ENCODE peak calls at places on chromosomes 2 and 18, in eight cellular contexts. M, Z, L, N, A, W, C and X are unnamed samples.

GRCh38 chr2:48725696-48726494 is 29.6 kb downstream of the LHCGR start:
- DNase-seq in Z (no peak), A (no peak), C (no peak), W (peak), M (no peak), N (no peak), L (no peak), X (no peak)

GRCh38 chr2:235939471-235939870 is 228.7 kb downstream of the GBX2 start:
- DNase-seq in W (no peak), Z (no peak), N (no peak), A (peak), L (no peak), C (peak), M (no peak), X (peak)

GRCh38 chr2:20294231-20294630 is 56.4 kb downstream of the PUM2 start:
- DNase-seq in L (no peak), N (no peak), W (no peak), C (no peak), A (no peak), Z (no peak), M (no peak), X (no peak)

GRCh38 chr18:78924301-78925192 is 55.1 kb upstream of the SALL3 start:
- DNase-seq in W (no peak), L (no peak), N (peak), M (no peak), Z (no peak), C (no peak), A (no peak), X (no peak)

GRCh38 chr18:62953663-62954062 is 238.3 kb downstream of the PHLPP1 start:
- DNase-seq in L (peak), A (no peak), M (no peak), N (no peak), C (no peak), W (no peak), Z (no peak), X (no peak)

GRCh38 chr2:173999272-173999671 is 34.1 kb upstream of the SP3 start:
- DNase-seq in M (peak), Z (no peak), C (no peak), N (no peak), W (no peak), L (no peak), A (no peak), X (no peak)

GRCh38 chr2:64913357-64913869 is 75.8 kb upstream of the SLC1A4 start:
- DNase-seq in A (no peak), C (no peak), M (no peak), N (no peak), W (peak), L (no peak), Z (no peak), X (no peak)

GRCh38 chr2:239326831-239327535 is 73.8 kb downstream of the HDAC4 start:
- DNase-seq in Z (no peak), N (peak), A (peak), M (no peak), C (peak), L (no peak), W (no peak), X (no peak)

GRCh38 chr2:31469648-31470047 is 55.1 kb upstream of the XDH start:
- DNase-seq in C (no peak), A (no peak), W (no peak), N (no peak), L (no peak), M (no peak), Z (no peak), X (no peak)

GRCh38 chr2:105081006-105081701 is 43.3 kb downstream of the MRPS9 start:
- DNase-seq in C (peak), Z (peak), W (peak), N (no peak), L (peak), A (peak), M (no peak), X (peak)

GRCh38 chr18:21678897-21679296 is 25.7 kb downstream of the ABHD3 start:
- DNase-seq in M (no peak), A (no peak), N (no peak), W (no peak), C (no peak), Z (no peak), L (no peak), X (no peak)

GRCh38 chr2:3654031-3654430 is 4.0 kb upstream of the ALLC start:
- DNase-seq in Z (no peak), W (no peak), A (no peak), N (no peak), M (no peak), C (no peak), L (no peak), X (no peak)

GRCh38 chr18:49392352-49392751 is 68.1 kb downstream of the DYM start:
- DNase-seq in Z (no peak), A (no peak), C (no peak), N (no peak), L (no peak), M (no peak), W (no peak), X (no peak)

GRCh38 chr18:58402247-58402646 is 226.6 kb downstream of the ALPK2 start:
- DNase-seq in N (no peak), L (no peak), C (peak), M (no peak), W (no peak), A (no peak), Z (no peak), X (no peak)

GRCh38 chr2:159982842-159983785 is 79.3 kb downstream of the PLA2R1 start:
- DNase-seq in W (peak), M (no peak), C (peak), N (no peak), A (peak), L (peak), Z (no peak), X (peak)

GRCh38 chr18:40094441-40094840 is 1860.6 kb upstream of the PIK3C3 start:
- DNase-seq in N (no peak), A (no peak), C (peak), L (no peak), Z (no peak), M (no peak), W (no peak), X (peak)

GRCh38 chr2:236536727-236537398 is 32.8 kb upstream of the ACKR3 start:
- DNase-seq in Z (no peak), L (no peak), A (no peak), M (no peak), W (no peak), C (no peak), N (no peak), X (no peak)

GRCh38 chr2:180520206-180520605 is 460.2 kb upstream of the UBE2E3 start:
- DNase-seq in W (no peak), M (no peak), N (no peak), A (peak), Z (no peak), L (peak), C (no peak), X (peak)

GRCh38 chr2:74001121-74001520 is 16.4 kb downstream of the TET3 start:
- DNase-seq in C (no peak), L (no peak), N (peak), W (no peak), A (peak), Z (no peak), M (no peak), X (no peak)

GRCh38 chr2:118634876-118635275 is 212.6 kb downstream of the EN1 start:
- DNase-seq in M (no peak), Z (no peak), L (no peak), N (no peak), C (no peak), A (no peak), W (no peak), X (no peak)

GRCh38 chr2:135839713-135840112 is 2.7 kb upstream of the LCT start:
- DNase-seq in W (no peak), M (no peak), Z (no peak), C (peak), N (no peak), A (peak), L (peak), X (peak)

GRCh38 chr2:176080540-176081355 is 3.0 kb downstream of the EVX2 start:
- DNase-seq in W (peak), C (no peak), L (no peak), N (no peak), A (no peak), Z (peak), M (no peak), X (no peak)

GRCh38 chr18:6728809-6729246 is 688 bp upstream of the ARHGAP28 start:
- DNase-seq in N (no peak), L (no peak), M (no peak), C (peak), A (no peak), W (no peak), Z (no peak), X (no peak)

GRCh38 chr18:36200354-36200771 is 13.1 kb downstream of the MOCOS start:
- DNase-seq in C (no peak), A (no peak), M (no peak), Z (no peak), L (no peak), N (no peak), W (no peak), X (no peak)

GRCh38 chr2:135965756-135966155 is 19.7 kb downstream of the DARS1 start:
- DNase-seq in M (no peak), Z (no peak), A (no peak), W (no peak), C (no peak), L (no peak), N (no peak), X (no peak)

GRCh38 chr2:13607139-13607538 is 890.4 kb downstream of the TRIB2 start:
- DNase-seq in C (no peak), L (no peak), M (no peak), Z (no peak), N (no peak), W (no peak), A (no peak), X (no peak)

GRCh38 chr2:60998628-60999545 is 18.6 kb upstream of the PEX13 start:
- DNase-seq in M (no peak), L (peak), C (no peak), N (no peak), Z (no peak), W (peak), A (peak), X (peak)

GRCh38 chr2:60995376-60995775 is 22.1 kb upstream of the PEX13 start:
- DNase-seq in N (no peak), W (no peak), M (no peak), A (no peak), C (no peak), L (no peak), Z (no peak), X (no peak)

GRCh38 chr2:60989256-60989655 is 28.3 kb upstream of the PEX13 start:
- DNase-seq in N (no peak), C (no peak), W (no peak), L (no peak), A (no peak), M (no peak), Z (no peak), X (no peak)

GRCh38 chr2:60991644-60992043 is 25.9 kb upstream of the PEX13 start:
- DNase-seq in W (no peak), N (no peak), Z (no peak), L (no peak), C (no peak), M (no peak), A (no peak), X (no peak)

DNA sequence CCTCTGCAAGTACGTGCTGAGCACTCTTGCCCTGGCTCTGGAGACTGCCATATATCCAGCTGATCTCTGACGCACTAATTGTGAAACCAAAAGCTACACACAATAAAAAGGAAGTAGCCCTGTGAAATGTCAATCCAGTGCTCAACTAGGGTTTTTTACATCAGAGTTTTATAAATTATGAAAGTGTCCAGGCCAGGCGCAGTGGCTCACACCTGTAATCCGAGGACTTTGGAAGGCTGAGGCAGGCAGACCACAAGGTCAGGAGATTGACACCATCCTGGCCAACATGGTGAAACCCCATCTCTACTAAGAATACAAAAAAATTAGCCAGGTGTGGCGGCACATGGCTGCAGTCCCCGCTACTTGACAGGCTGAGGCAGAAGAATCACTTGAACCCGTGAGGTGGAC is 24.5 kb upstream of the PEX13 start:
- DNase-seq in N (no peak), W (no peak), Z (no peak), M (no peak), C (no peak), A (no peak), L (no peak), X (no peak)
- H3K4me3 ChIP-seq in N (no peak), W (no peak), Z (no peak), M (no peak), C (no peak), A (no peak), L (no peak), X (no peak)

GRCh38 chr2:149410701-149411484 is 80.5 kb downstream of the LYPD6 start:
- DNase-seq in L (no peak), N (no peak), W (no peak), C (peak), M (no peak), Z (no peak), A (peak), X (peak)
- TF ChIP-seq CTCF in L (no peak), N (no peak), W (no peak), C (no peak), M (no peak), Z (no peak), A (no peak), X (no peak)

GRCh38 chr2:218962859-218963492 is 3.5 kb downstream of the CDK5R2 start:
- DNase-seq in M (peak), C (peak), N (peak), L (peak), Z (peak), W (peak), A (peak), X (peak)

GRCh38 chr2:218963597-218963996 is 4.1 kb downstream of the CDK5R2 start:
- DNase-seq in N (no peak), C (peak), L (peak), A (no peak), M (no peak), W (no peak), Z (no peak), X (no peak)

GRCh38 chr2:218961229-218961628 is 1.8 kb downstream of the CDK5R2 start:
- DNase-seq in A (no peak), N (no peak), M (no peak), W (no peak), C (no peak), L (no peak), Z (no peak), X (no peak)

GRCh38 chr2:218960196-218961165 is 1.0 kb downstream of the CDK5R2 start:
- DNase-seq in M (no peak), L (no peak), Z (peak), C (no peak), W (peak), N (no peak), A (no peak), X (no peak)

DNA sequence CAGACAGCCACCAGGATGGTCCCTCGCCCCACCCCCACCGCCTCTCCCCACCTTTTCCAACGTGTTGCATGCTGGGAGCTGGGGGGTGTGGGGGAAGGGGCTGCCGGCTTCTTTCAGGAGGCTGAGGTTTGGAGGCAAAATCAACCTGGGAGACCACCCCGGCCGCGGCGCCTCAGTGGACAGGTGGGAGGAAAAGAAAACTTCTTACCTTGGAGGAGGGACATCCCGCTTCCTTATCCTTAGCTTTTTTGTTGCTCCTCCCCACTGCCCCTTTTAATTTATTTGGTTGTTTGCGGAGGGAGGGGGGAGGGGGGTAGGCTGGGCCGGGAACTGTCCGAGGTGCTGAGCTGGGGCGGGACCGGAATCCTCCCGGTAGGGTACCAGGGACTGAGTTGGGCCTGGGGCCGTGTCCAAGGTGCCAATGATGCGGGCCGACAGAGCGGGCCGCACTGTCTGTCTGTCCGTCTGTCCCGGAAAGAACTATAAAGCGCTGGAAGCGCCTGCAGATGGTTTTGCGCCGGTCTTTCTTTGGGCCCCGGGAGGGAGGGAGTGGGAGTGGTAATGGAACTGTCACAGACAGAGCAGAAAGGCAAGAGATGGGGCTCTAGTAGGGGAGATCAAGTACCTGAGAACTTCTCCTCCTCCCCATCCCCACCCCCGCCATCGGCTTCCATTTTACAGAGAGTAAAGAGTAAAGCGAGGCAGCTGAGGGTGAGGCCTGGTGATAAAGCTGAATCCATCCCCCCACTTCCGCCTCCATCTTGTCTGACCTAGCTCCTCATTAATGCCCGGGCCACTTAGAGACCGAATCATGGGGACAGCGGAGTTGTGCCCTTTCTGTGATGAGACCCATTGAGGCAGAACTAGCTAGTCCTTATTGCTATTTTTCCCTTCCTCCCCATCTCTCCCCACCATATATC is 2.4 kb downstream of the CDK5R2 start:
- DNase-seq in A (no peak), Z (peak), W (peak), C (no peak), L (no peak), M (no peak), N (no peak), X (no peak)
- H3K4me3 ChIP-seq in A (no peak), Z (no peak), W (peak), C (no peak), L (no peak), M (no peak), N (no peak), X (no peak)

GRCh38 chr2:127408004-127408806 is 10.0 kb upstream of the PROC start:
- DNase-seq in W (peak), C (peak), L (peak), M (peak), A (peak), Z (peak), N (peak), X (peak)
- TF ChIP-seq CTCF in W (no peak), C (no peak), L (no peak), M (no peak), A (no peak), Z (no peak), N (no peak), X (no peak)

DNA sequence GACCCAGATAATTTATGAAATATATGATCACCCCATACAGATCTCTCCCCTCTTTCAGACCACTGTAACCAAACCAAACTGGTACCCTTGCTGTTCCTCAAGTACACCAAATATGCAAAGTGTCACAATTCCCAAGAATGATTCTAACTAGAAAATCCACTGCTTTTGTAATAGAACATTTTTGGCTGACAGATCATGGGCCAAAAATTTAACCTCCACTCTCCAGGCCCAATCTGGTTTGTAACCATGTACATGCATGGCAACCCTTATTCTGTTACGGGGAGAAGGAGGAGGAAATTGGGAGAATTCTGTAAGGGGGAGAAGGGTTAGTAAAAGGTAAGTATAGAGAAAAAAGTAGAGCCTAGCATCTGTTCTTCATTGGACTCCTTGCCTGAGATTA is 62.0 kb downstream of the IKZF2 start:
- DNase-seq in A (peak), C (peak), L (no peak), Z (no peak), W (no peak), N (no peak), M (no peak), X (peak)
- H3K4me3 ChIP-seq in A (no peak), C (no peak), L (no peak), Z (no peak), W (no peak), N (no peak), M (no peak), X (no peak)